ENCODE peak calls at places on chromosomes 4 and X, in six cellular contexts. One of them, this sample, is unnamed.

GRCh38 chr4:56374956-56375355 is 12.3 kb downstream of the AASDH start:
- DNase-seq in testis: no peak
- DNase-seq in colonic mucosa: no peak
- DNase-seq in A549: no peak
- DNase-seq in thoracic aorta: no peak
- DNase-seq in CD8-positive, alpha-beta T cell: no peak
- DNase-seq in this sample: no peak

GRCh38 chr4:105895324-105895608 is at the start of gene NPNT:
- DNase-seq in A549: no peak
- DNase-seq in colonic mucosa: no peak
- DNase-seq in thoracic aorta: no peak
- DNase-seq in testis: no peak
- DNase-seq in CD8-positive, alpha-beta T cell: no peak
- DNase-seq in this sample: peak

GRCh38 chr4:8343967-8344331 is 74.4 kb downstream of the HTRA3 start:
- DNase-seq in thoracic aorta: no peak
- DNase-seq in CD8-positive, alpha-beta T cell: no peak
- DNase-seq in A549: no peak
- DNase-seq in colonic mucosa: no peak
- DNase-seq in testis: no peak
- DNase-seq in this sample: no peak

GRCh38 chr4:54185380-54185779 is 43.7 kb upstream of the PDGFRA start:
- DNase-seq in CD8-positive, alpha-beta T cell: no peak
- DNase-seq in testis: no peak
- DNase-seq in A549: no peak
- DNase-seq in thoracic aorta: no peak
- DNase-seq in colonic mucosa: no peak
- DNase-seq in this sample: no peak

GRCh38 chr4:48191758-48192157 is 57.7 kb upstream of the TXK start:
- DNase-seq in thoracic aorta: no peak
- DNase-seq in colonic mucosa: no peak
- DNase-seq in testis: no peak
- DNase-seq in CD8-positive, alpha-beta T cell: no peak
- DNase-seq in A549: no peak
- DNase-seq in this sample: no peak

GRCh38 chr4:78205601-78206000 is 148.5 kb downstream of the FRAS1 start:
- DNase-seq in A549: no peak
- DNase-seq in thoracic aorta: no peak
- DNase-seq in testis: no peak
- DNase-seq in colonic mucosa: no peak
- DNase-seq in CD8-positive, alpha-beta T cell: no peak
- DNase-seq in this sample: peak

GRCh38 chrX:121000589-121000988 is 15.0 kb upstream of the CT47A1 start:
- DNase-seq in A549: no peak
- DNase-seq in CD8-positive, alpha-beta T cell: no peak
- DNase-seq in testis: no peak
- DNase-seq in colonic mucosa: no peak
- DNase-seq in thoracic aorta: no peak
- DNase-seq in this sample: no peak

GRCh38 chrX:17373337-17373736 is 1.7 kb upstream of the NHS start:
- DNase-seq in colonic mucosa: no peak
- DNase-seq in testis: no peak
- DNase-seq in thoracic aorta: no peak
- DNase-seq in A549: no peak
- DNase-seq in CD8-positive, alpha-beta T cell: no peak
- DNase-seq in this sample: no peak

GRCh38 chrX:69095260-69095659 is 70.0 kb downstream of the PJA1 start:
- DNase-seq in thoracic aorta: no peak
- DNase-seq in colonic mucosa: no peak
- DNase-seq in testis: no peak
- DNase-seq in CD8-positive, alpha-beta T cell: no peak
- DNase-seq in A549: no peak
- DNase-seq in this sample: no peak

GRCh38 chr4:176044589-176044951 is 21.1 kb upstream of the WDR17 start:
- DNase-seq in thoracic aorta: no peak
- DNase-seq in colonic mucosa: no peak
- DNase-seq in testis: peak
- DNase-seq in CD8-positive, alpha-beta T cell: no peak
- DNase-seq in A549: no peak
- DNase-seq in this sample: no peak

GRCh38 chr4:78362310-78362709 is 189.3 kb upstream of the ANXA3 start:
- DNase-seq in A549: no peak
- DNase-seq in thoracic aorta: no peak
- DNase-seq in testis: no peak
- DNase-seq in colonic mucosa: no peak
- DNase-seq in CD8-positive, alpha-beta T cell: no peak
- DNase-seq in this sample: no peak

GRCh38 chrX:45850775-45851433 is 650.2 kb upstream of the DIPK2B start:
- DNase-seq in colonic mucosa: peak
- DNase-seq in testis: peak
- DNase-seq in CD8-positive, alpha-beta T cell: no peak
- DNase-seq in A549: peak
- DNase-seq in thoracic aorta: no peak
- DNase-seq in this sample: peak

GRCh38 chr4:77636902-77637301 is 31.3 kb downstream of the CXCL13 start:
- DNase-seq in CD8-positive, alpha-beta T cell: no peak
- DNase-seq in colonic mucosa: peak
- DNase-seq in thoracic aorta: no peak
- DNase-seq in A549: peak
- DNase-seq in testis: no peak
- DNase-seq in this sample: no peak

DNA sequence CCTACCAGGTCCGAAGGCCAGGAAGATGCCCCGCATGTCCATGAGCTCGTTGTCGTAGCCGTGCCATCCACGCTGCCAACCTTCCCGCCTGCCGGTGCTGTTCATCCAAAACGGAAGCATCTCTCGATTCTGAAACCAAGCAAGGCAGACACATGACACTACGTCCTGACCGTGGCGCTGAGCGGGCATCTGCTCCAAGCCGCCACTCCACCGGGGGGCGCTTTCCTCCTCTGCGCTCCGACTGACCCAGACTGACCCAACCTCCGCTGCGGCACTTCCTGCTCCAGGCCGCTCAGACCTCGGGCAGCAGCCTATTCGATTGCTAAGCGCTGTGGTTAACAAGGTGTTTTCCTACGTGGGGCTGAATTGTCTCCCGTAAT is 120.4 kb downstream of the ENPP6 start:
- DNase-seq in thoracic aorta: no peak
- DNase-seq in colonic mucosa: peak
- DNase-seq in A549: no peak
- DNase-seq in testis: peak
- DNase-seq in CD8-positive, alpha-beta T cell: no peak
- DNase-seq in this sample: peak
- TF ChIP-seq CTCF in thoracic aorta: peak
- TF ChIP-seq CTCF in colonic mucosa: peak
- TF ChIP-seq CTCF in A549: no peak
- TF ChIP-seq CTCF in testis: no peak
- TF ChIP-seq CTCF in CD8-positive, alpha-beta T cell: no peak
- TF ChIP-seq CTCF in this sample: peak

DNA sequence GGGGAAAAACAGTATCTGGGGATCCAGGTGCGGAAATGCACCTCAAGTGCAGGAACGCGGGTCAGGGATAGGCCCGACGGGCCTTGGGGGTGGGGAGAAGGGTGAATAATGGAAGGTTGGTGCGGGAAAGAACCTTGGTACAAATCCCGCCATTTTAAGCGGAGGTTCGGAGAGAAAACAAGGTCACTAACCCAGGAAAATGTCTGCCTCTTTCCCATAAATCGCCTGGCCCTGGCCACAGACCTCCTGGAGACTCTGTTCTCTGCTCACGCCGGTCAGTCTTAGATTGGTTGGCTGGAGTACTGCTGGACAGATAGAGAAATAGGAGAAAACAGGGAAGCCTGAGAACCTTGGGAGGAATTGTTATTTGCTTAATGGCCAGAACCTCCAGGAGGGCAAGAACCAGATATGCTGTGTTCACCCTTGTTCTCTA is 897 bp upstream of the FBXL5 start:
- DNase-seq in A549: no peak
- DNase-seq in colonic mucosa: no peak
- DNase-seq in testis: peak
- DNase-seq in thoracic aorta: no peak
- DNase-seq in CD8-positive, alpha-beta T cell: no peak
- DNase-seq in this sample: no peak
- TF ChIP-seq CTCF in A549: no peak
- TF ChIP-seq CTCF in colonic mucosa: no peak
- TF ChIP-seq CTCF in testis: no peak
- TF ChIP-seq CTCF in thoracic aorta: no peak
- TF ChIP-seq CTCF in CD8-positive, alpha-beta T cell: no peak
- TF ChIP-seq CTCF in this sample: no peak

DNA sequence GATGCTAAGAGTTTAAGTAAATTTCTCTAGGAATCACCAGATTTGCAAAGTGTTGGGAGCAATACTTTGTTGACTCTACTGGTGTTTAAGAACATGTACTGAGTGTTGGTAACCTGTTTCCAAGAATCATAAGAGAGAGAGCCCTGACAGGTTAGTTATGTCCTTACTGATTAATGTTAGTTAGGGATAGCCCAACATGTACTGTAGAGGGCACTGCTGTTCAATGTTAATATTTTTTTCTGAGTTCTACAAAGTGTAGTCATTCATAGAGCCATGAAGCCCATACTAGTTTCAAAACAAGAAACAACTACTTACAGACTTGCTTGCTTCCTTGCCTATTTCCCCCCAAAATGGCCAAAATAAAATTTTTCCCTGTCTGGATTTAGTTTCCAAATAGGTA is 11.9 kb downstream of the TMPRSS11D start:
- DNase-seq in A549: peak
- DNase-seq in thoracic aorta: no peak
- DNase-seq in CD8-positive, alpha-beta T cell: no peak
- DNase-seq in testis: no peak
- DNase-seq in colonic mucosa: no peak
- DNase-seq in this sample: no peak
- TF ChIP-seq CTCF in A549: peak
- TF ChIP-seq CTCF in thoracic aorta: no peak
- TF ChIP-seq CTCF in CD8-positive, alpha-beta T cell: no peak
- TF ChIP-seq CTCF in testis: no peak
- TF ChIP-seq CTCF in colonic mucosa: no peak
- TF ChIP-seq CTCF in this sample: peak

DNA sequence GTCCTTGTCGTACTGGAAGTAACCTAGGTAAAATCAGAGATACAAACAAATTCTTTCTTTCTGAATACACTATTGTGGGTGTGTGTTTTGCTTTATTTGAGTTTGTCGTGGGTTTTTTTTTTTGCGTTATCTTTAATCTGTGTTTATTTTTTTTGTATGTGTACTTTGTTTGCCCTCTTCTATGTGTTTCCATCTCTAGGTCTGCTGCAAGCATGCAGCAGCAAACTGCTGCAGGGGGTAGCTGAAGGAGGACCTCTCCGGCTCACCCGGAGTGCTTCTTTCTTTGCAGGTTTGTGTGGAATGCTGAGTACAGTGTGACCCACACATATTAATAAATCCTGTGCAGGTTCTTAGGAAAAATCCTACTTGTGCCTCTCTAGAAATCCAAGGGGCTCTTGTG is 64.8 kb downstream of the FNIP2 start:
- DNase-seq in A549: no peak
- DNase-seq in colonic mucosa: no peak
- DNase-seq in CD8-positive, alpha-beta T cell: no peak
- DNase-seq in thoracic aorta: no peak
- DNase-seq in testis: no peak
- DNase-seq in this sample: no peak
- TF ChIP-seq CTCF in A549: no peak
- TF ChIP-seq CTCF in colonic mucosa: no peak
- TF ChIP-seq CTCF in CD8-positive, alpha-beta T cell: no peak
- TF ChIP-seq CTCF in thoracic aorta: no peak
- TF ChIP-seq CTCF in testis: no peak
- TF ChIP-seq CTCF in this sample: no peak

GRCh38 chrX:80246273-80246672 is 174.0 kb upstream of the TENT5D start:
- DNase-seq in thoracic aorta: no peak
- DNase-seq in colonic mucosa: no peak
- DNase-seq in testis: no peak
- DNase-seq in CD8-positive, alpha-beta T cell: no peak
- DNase-seq in A549: no peak
- DNase-seq in this sample: no peak
- TF ChIP-seq CTCF in thoracic aorta: no peak
- TF ChIP-seq CTCF in colonic mucosa: no peak
- TF ChIP-seq CTCF in testis: no peak
- TF ChIP-seq CTCF in CD8-positive, alpha-beta T cell: no peak
- TF ChIP-seq CTCF in A549: no peak
- TF ChIP-seq CTCF in this sample: no peak

DNA sequence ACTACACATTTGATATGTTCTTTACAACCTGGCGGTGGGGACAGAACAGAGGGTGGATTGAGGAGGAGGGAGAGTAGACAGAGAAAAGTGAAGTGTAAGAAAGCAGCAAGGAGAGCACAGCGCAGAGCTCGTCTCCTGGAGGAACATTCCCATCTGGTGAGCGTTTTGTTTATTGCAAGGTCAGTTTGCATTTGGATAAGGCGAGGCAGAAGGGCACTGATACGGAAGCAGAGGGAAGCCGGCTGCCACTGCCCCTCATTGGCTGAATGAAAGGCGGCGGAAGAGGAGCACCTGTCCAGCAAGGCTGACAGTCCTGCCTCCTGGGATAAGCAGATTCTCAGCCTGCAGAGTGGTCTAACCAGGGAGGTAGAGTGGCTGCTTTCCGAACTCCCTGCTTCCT is 83.2 kb downstream of the GPR143 start:
- DNase-seq in CD8-positive, alpha-beta T cell: no peak
- DNase-seq in colonic mucosa: peak
- DNase-seq in thoracic aorta: no peak
- DNase-seq in A549: no peak
- DNase-seq in testis: peak
- DNase-seq in this sample: no peak
- TF ChIP-seq CTCF in CD8-positive, alpha-beta T cell: no peak
- TF ChIP-seq CTCF in colonic mucosa: no peak
- TF ChIP-seq CTCF in thoracic aorta: no peak
- TF ChIP-seq CTCF in A549: no peak
- TF ChIP-seq CTCF in testis: no peak
- TF ChIP-seq CTCF in this sample: no peak

DNA sequence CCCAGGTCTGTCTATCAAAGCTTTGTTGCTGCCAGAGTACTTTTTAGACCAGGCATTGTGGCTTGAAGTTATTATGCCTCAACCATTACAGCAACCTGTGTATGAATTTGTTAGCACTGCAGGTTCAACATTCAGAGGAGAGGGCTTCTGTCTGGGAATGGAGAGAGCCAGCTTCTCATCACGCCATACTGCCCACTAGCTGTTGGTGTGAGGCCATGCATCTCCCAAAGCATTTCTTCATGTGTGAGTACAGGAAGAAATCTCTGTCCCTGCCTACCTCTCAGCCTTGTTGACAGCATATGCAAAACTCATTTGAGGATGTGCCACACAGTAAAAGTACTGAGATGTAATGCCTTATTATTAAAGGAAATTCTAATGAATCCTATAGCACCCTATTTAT is 76.9 kb upstream of the PPARGC1A start:
- DNase-seq in CD8-positive, alpha-beta T cell: no peak
- DNase-seq in thoracic aorta: no peak
- DNase-seq in A549: no peak
- DNase-seq in colonic mucosa: no peak
- DNase-seq in testis: peak
- DNase-seq in this sample: no peak
- TF ChIP-seq CTCF in CD8-positive, alpha-beta T cell: no peak
- TF ChIP-seq CTCF in thoracic aorta: no peak
- TF ChIP-seq CTCF in A549: no peak
- TF ChIP-seq CTCF in colonic mucosa: peak
- TF ChIP-seq CTCF in testis: no peak
- TF ChIP-seq CTCF in this sample: peak